ENCODE peak calls at places on chromosomes 5 and 9, in nine cellular contexts. F is tibial artery; D is upper lobe of right lung; X is left lung; J is stimulated activated CD8-positive, alpha-beta memory T cell treated with anti-CD3 and anti-CD28 coated beads, Interleukin-2, amount 100 ng/mL, for 1 hour; M is iPS-NIHi11; S is ascending aorta; V is NCI-H524; G is HFF-Myc. Z is an unnamed sample.

GRCh38 chr5:129593525-129593924 is 133.4 kb downstream of the ADAMTS19 start:
- DNase-seq in F (no peak), D (no peak), X (no peak), J (no peak), M (no peak), S (no peak), V (no peak), G (no peak), Z (no peak)

GRCh38 chr5:177983763-177984564 is 12.1 kb downstream of the PROP1 start:
- DNase-seq in F (no peak), D (no peak), X (no peak), J (no peak), M (peak; percentile 39), S (no peak), V (no peak), G (no peak), Z (no peak)

GRCh38 chr9:127776195-127776918 is 2.1 kb downstream of the SH2D3C start:
- DNase-seq in F (no peak), D (peak; percentile 73), X (no peak), J (peak; percentile 64), M (no peak), S (no peak), V (peak; percentile 43), G (no peak), Z (no peak)

GRCh38 chr5:146797683-146798082 is 80.9 kb downstream of the PPP2R2B start:
- DNase-seq in F (no peak), D (no peak), X (no peak), J (no peak), M (no peak), S (no peak), V (peak; percentile 57), G (no peak), Z (no peak)

GRCh38 chr5:35671516-35671915 is 53.9 kb downstream of the SPEF2 start:
- DNase-seq in F (no peak), D (no peak), X (no peak), J (no peak), M (no peak), S (no peak), V (no peak), G (no peak), Z (no peak)

GRCh38 chr5:7754997-7755596 is 95.8 kb downstream of the CFAP90 start:
- DNase-seq in F (peak; percentile 69), D (peak; percentile 86), X (peak; percentile 87), J (no peak), M (peak; percentile 72), S (no peak), V (peak; percentile 92), G (peak; percentile 9), Z (peak; percentile 74)

GRCh38 chr9:128921881-128922763 is 1.3 kb downstream of the PHYHD1 start:
- DNase-seq in F (peak; percentile 83), D (peak; percentile 81), X (peak; percentile 80), J (no peak), M (peak; percentile 84), S (no peak), V (peak; percentile 88), G (no peak), Z (no peak)

GRCh38 chr9:1303911-1304310 is 253.8 kb downstream of the DMRT2 start:
- DNase-seq in F (no peak), D (no peak), X (no peak), J (no peak), M (no peak), S (no peak), V (no peak), G (no peak), Z (no peak)

GRCh38 chr5:160702856-160703453 is 149.1 kb downstream of the ATP10B start:
- DNase-seq in F (no peak), D (no peak), X (no peak), J (no peak), M (no peak), S (no peak), V (no peak), G (no peak), Z (no peak)

GRCh38 chr5:43078956-43079355 is 38.8 kb upstream of the ANXA2R start:
- DNase-seq in F (no peak), D (no peak), X (no peak), J (no peak), M (no peak), S (no peak), V (no peak), G (no peak), Z (no peak)

GRCh38 chr5:124342027-124342471 is 404.4 kb downstream of the ZNF608 start:
- DNase-seq in F (no peak), D (no peak), X (no peak), J (no peak), M (no peak), S (no peak), V (no peak), G (peak; percentile 72), Z (no peak)

GRCh38 chr5:33649801-33650482 is 209.2 kb downstream of the TARS1 start:
- DNase-seq in F (no peak), D (no peak), X (no peak), J (no peak), M (no peak), S (no peak), V (no peak), G (no peak), Z (no peak)

GRCh38 chr5:150122158-150122510 is 33.5 kb downstream of the PDGFRB start:
- DNase-seq in F (peak; percentile 63), D (peak; percentile 77), X (no peak), J (no peak), M (peak; percentile 80), S (no peak), V (no peak), G (no peak), Z (peak; percentile 62)

GRCh38 chr5:6503342-6503741 is 54.7 kb downstream of the UBE2QL1 start:
- DNase-seq in F (no peak), D (no peak), X (no peak), J (no peak), M (no peak), S (no peak), V (no peak), G (no peak), Z (no peak)

GRCh38 chr5:107878676-107879075 is 207.9 kb upstream of the EFNA5 start:
- DNase-seq in F (no peak), D (no peak), X (no peak), J (no peak), M (no peak), S (no peak), V (no peak), G (no peak), Z (no peak)

GRCh38 chr5:116455061-116455460 is 119.6 kb downstream of the SEMA6A start:
- DNase-seq in F (no peak), D (no peak), X (no peak), J (no peak), M (no peak), S (no peak), V (no peak), G (no peak), Z (no peak)

GRCh38 chr9:72383978-72384709 is 19.1 kb upstream of the ZFAND5 start:
- DNase-seq in F (no peak), D (no peak), X (no peak), J (no peak), M (no peak), S (no peak), V (no peak), G (no peak), Z (no peak)

GRCh38 chr5:75265731-75266130 is 29.1 kb upstream of the ANKRD31 start:
- DNase-seq in F (no peak), D (no peak), X (no peak), J (no peak), M (peak; percentile 26), S (no peak), V (peak; percentile 48), G (no peak), Z (no peak)

GRCh38 chr5:14100281-14100680 is 42.9 kb upstream of the TRIO start:
- DNase-seq in F (no peak), D (no peak), X (no peak), J (no peak), M (no peak), S (no peak), V (no peak), G (no peak), Z (no peak)

GRCh38 chr5:74378464-74378863 is 262.1 kb downstream of the ENC1 start:
- DNase-seq in F (no peak), D (no peak), X (no peak), J (no peak), M (no peak), S (no peak), V (no peak), G (no peak), Z (no peak)

GRCh38 chr5:78930742-78931141 is 54.4 kb downstream of the ARSB start:
- DNase-seq in F (no peak), D (no peak), X (no peak), J (no peak), M (peak; percentile 16), S (no peak), V (no peak), G (no peak), Z (no peak)

GRCh38 chr5:54882841-54883240 is 102.6 kb downstream of the ESM1 start:
- DNase-seq in F (no peak), D (no peak), X (no peak), J (no peak), M (no peak), S (no peak), V (no peak), G (no peak), Z (no peak)